ENCODE peak calls at places on chromosomes 7 and 10, in eight cellular contexts. T is A549, B is tibial nerve, K is IMR-90, R is AG04450, U is fibroblast of mammary gland, Y is OCI-LY7, H is transverse colon. F is an unnamed sample.

GRCh38 chr7:94301024-94301588 is 93.6 kb upstream of the COL1A2 start:
- DNase-seq in Y (no peak), K (peak; percentile 98), H (peak; percentile 52), B (peak; percentile 63), R (peak; percentile 94), U (peak; percentile 98), T (peak; percentile 93), F (peak; percentile 85)

GRCh38 chr7:16098585-16099179 is 322.7 kb downstream of the CRPPA start:
- DNase-seq in K (peak; percentile 16), H (no peak), B (peak; percentile 23), U (peak; percentile 36), R (no peak), Y (no peak), T (peak; percentile 16), F (no peak)

GRCh38 chr7:27170936-27171635 is 3.0 kb downstream of the HOXA10 start:
- DNase-seq in U (peak; percentile 30), H (peak; percentile 47), R (no peak), T (no peak), Y (no peak), B (no peak), K (no peak), F (no peak)

GRCh38 chr7:38393874-38394273 is 120.4 kb upstream of the TARP start:
- DNase-seq in K (no peak), R (no peak), T (no peak), H (no peak), B (no peak), U (no peak), Y (peak; percentile 15), F (no peak)

GRCh38 chr7:1853619-1854520 is 183.8 kb downstream of the ELFN1 start:
- DNase-seq in Y (no peak), U (no peak), B (no peak), H (peak; percentile 5), R (no peak), T (no peak), K (no peak), F (no peak)

GRCh38 chr10:60951272-60951724 is 7.3 kb upstream of the RHOBTB1 start:
- DNase-seq in T (no peak), H (no peak), Y (no peak), U (no peak), R (no peak), B (no peak), K (peak; percentile 61), F (no peak)

GRCh38 chr10:21441625-21442024 is 83.9 kb downstream of the SKIDA1 start:
- DNase-seq in B (no peak), U (no peak), R (no peak), Y (no peak), T (no peak), K (no peak), H (no peak), F (no peak)

GRCh38 chr7:82578430-82578829 is 134.9 kb upstream of the CACNA2D1 start:
- DNase-seq in R (no peak), B (no peak), T (no peak), Y (no peak), K (peak; percentile 24), H (no peak), U (peak; percentile 47), F (no peak)

GRCh38 chr10:50416181-50416824 is 165.0 kb upstream of the ASAH2 start:
- DNase-seq in B (no peak), K (peak; percentile 24), H (no peak), U (peak; percentile 49), R (no peak), T (peak; percentile 19), Y (peak; percentile 45), F (no peak)

GRCh38 chr10:117543245-117543998 is 876 bp downstream of the EMX2 start:
- DNase-seq in T (no peak), K (no peak), U (no peak), B (no peak), R (no peak), Y (no peak), H (no peak), F (no peak)

GRCh38 chr10:117107280-117107679 is 30.8 kb downstream of the VAX1 start:
- DNase-seq in R (no peak), Y (no peak), B (no peak), T (no peak), U (no peak), H (no peak), K (no peak), F (no peak)

GRCh38 chr7:129776397-129776792 is 164.9 kb downstream of the NRF1 start:
- DNase-seq in H (no peak), U (no peak), B (no peak), T (no peak), R (no peak), Y (no peak), K (no peak), F (no peak)

GRCh38 chr7:71290382-71290781 is 158.4 kb downstream of the GALNT17 start:
- DNase-seq in K (no peak), T (no peak), H (no peak), B (no peak), Y (no peak), R (no peak), U (no peak), F (no peak)

GRCh38 chr7:150377116-150377979 is 1.8 kb upstream of the ZNF775 start:
- DNase-seq in H (peak; percentile 60), K (no peak), R (no peak), U (no peak), T (no peak), B (no peak), Y (peak; percentile 33), F (no peak)

GRCh38 chr7:26658698-26659084 is 205.7 kb downstream of the SKAP2 start:
- DNase-seq in K (no peak), H (no peak), T (no peak), Y (no peak), R (no peak), U (no peak), B (no peak), F (no peak)

GRCh38 chr7:115340828-115341227 is 418.9 kb downstream of the MDFIC start:
- DNase-seq in Y (no peak), T (no peak), H (no peak), R (peak; percentile 60), B (no peak), K (peak; percentile 94), U (peak; percentile 95), F (no peak)

GRCh38 chr7:2496375-2496774 is 20.2 kb upstream of the GRIFIN start:
- DNase-seq in B (no peak), R (no peak), T (no peak), K (no peak), U (no peak), H (no peak), Y (no peak), F (no peak)

GRCh38 chr10:103470755-103471653 is 8.0 kb downstream of the CALHM3 start:
- DNase-seq in Y (peak; percentile 90), U (peak; percentile 78), H (peak; percentile 71), T (no peak), K (no peak), R (no peak), B (peak; percentile 33), F (peak; percentile 70)

GRCh38 chr10:33643042-33643441 is 308.6 kb upstream of the NRP1 start:
- DNase-seq in B (no peak), T (no peak), K (peak; percentile 87), Y (no peak), H (no peak), U (peak; percentile 79), R (peak; percentile 42), F (no peak)

GRCh38 chr10:71548494-71548846 is 151.8 kb downstream of the CDH23 start:
- DNase-seq in H (no peak), Y (no peak), K (peak; percentile 0), T (peak; percentile 39), B (no peak), U (peak; percentile 18), R (no peak), F (no peak)
- TF ChIP-seq CTCF in H (peak; percentile 4), Y (peak; percentile 54), K (peak; percentile 29), T (peak; percentile 25), B (no peak), U (peak; percentile 43), R (peak; percentile 43), F (no peak)

DNA sequence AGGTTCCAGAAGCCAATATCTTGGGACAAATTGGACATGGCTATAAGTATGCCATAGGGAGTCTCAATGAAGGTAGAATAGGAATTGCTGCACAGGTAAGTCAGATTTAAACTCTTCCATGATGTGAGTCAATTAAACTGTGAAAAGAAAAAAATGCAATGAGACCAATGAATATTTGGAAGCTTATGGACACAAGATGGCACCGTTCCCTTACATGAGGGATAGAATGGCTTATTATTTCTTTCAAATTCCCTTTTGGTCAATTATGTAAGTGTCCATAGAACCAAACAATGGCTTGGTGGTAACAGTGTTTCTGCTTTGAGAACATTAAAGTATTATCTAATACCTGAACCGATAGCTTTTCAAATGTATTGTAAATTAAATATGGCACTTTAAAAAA is 35.6 kb downstream of the ACADSB start:
- DNase-seq in B (no peak), K (peak; percentile 5), H (no peak), Y (no peak), T (no peak), U (peak; percentile 30), R (no peak), F (no peak)
- TF ChIP-seq CTCF in B (no peak), K (peak; percentile 28), H (no peak), Y (peak; percentile 41), T (peak; percentile 52), U (peak; percentile 32), R (no peak), F (no peak)

DNA sequence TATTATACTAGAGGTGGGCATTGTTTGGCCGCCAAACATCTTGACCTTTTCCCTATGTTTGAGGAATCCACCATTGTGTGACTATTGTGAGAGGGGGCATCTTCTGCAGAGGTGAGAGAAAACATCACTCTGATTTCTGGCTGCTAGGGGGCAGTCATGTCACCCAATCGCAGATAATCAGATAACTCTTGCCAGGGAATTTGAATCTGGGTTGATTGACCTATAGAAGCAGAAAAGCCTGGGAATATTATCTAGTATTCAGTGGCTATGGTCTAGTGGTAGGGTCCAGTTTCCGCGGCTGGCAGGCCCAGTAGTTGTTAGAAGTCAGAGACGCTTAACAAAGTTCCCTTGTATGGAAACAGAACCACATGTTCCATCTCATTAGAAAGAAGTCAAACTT is 808.5 kb downstream of the PHTF2 start:
- DNase-seq in U (peak; percentile 20), H (no peak), Y (peak; percentile 3), T (no peak), R (no peak), B (no peak), K (no peak), F (no peak)
- TF ChIP-seq CTCF in U (peak; percentile 51), H (no peak), Y (peak; percentile 68), T (no peak), R (peak; percentile 35), B (no peak), K (no peak), F (no peak)

DNA sequence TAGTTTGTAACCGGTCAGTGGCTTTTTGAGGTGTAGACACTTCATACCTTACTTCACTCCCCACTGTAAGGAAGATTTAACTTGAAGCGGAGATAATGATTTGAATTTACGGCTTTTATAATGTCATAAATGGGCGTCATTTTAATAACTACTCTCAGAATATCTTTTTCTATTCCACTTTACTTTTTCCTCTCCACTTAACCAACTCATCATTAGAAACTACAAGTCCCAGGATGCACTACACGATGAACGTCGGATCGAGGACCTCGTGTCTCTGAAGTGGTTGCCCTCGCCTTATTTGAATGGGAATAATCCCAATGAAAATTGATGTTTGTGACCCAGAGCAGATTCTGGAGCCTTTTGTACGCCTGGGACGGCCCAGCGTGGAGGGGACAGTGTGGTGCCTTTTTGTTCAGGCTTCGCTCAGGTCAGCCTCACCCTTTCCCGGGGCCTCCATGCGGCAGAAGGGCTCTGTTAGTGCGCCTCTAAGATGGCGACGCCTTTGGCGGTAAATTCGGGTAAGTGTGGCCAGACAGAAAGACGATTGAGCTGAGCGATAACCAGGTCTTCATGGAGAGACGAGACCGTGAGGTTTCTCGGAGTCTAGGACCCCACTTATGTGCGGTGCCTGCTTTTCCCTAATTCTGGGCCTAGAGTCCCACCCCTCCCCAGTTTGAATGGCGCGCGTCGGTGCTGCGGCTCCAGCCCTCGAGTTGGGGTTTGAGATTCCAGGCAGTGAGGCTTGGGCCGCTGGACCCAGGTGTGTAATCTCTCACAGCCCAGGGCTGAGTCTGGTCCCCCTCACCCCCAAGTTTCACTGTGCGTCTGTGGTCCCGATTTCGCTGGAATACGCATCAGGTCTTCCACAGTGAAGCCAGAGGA is at the start of gene NUP205:
- DNase-seq in R (peak; percentile 37), T (peak; percentile 82), H (peak; percentile 65), U (peak; percentile 85), Y (peak; percentile 90), B (peak; percentile 57), K (peak; percentile 85), F (peak; percentile 64)
- TF ChIP-seq CTCF in R (peak; percentile 6), T (no peak), H (peak; percentile 10), U (no peak), Y (no peak), B (peak; percentile 60), K (no peak), F (no peak)